ENCODE peak calls at places on chromosomes 5 and 9, in four cellular contexts. H is A549, M is lung, P is cardiac fibroblast. A is an unnamed sample.

GRCh38 chr9:115170674-115171073 is 52.7 kb upstream of the TNC start:
- DNase-seq in M (no peak), H (no peak), P (peak; percentile 39), A (no peak)

GRCh38 chr9:78595200-78595945 is 298.4 kb downstream of the PSAT1 start:
- DNase-seq in P (no peak), H (no peak), M (no peak), A (no peak)

GRCh38 chr9:127865645-127866464 is 11.4 kb upstream of the ENG start:
- DNase-seq in M (no peak), P (no peak), H (no peak), A (no peak)

GRCh38 chr9:129338701-129339445 is 160.8 kb upstream of the IER5L start:
- DNase-seq in P (peak; percentile 55), M (no peak), H (no peak), A (no peak)

GRCh38 chr5:124902097-124902821 is 155.8 kb upstream of the ZNF608 start:
- DNase-seq in M (no peak), P (peak; percentile 16), H (no peak), A (peak; percentile 87)

GRCh38 chr5:132876020-132876759 is 2.7 kb downstream of the LEAP2 start:
- DNase-seq in M (no peak), H (no peak), P (peak; percentile 49), A (no peak)

GRCh38 chr5:121853853-121854252 is 2.2 kb downstream of the FTMT start:
- DNase-seq in M (no peak), P (no peak), H (no peak), A (no peak)

GRCh38 chr9:98453589-98454311 is 198.3 kb upstream of the TBC1D2 start:
- DNase-seq in M (no peak), H (no peak), P (peak; percentile 31), A (no peak)

GRCh38 chr5:145568581-145568980 is 266.6 kb downstream of the PRELID2 start:
- DNase-seq in P (peak; percentile 48), H (no peak), M (no peak), A (no peak)

GRCh38 chr5:43036856-43037711 is 3.0 kb downstream of the ANXA2R start:
- DNase-seq in P (peak; percentile 44), H (no peak), M (no peak), A (no peak)
- H3K4me3 ChIP-seq in P (peak overlapping the region; percentile 39), H (no peak overlapping the region), M (peak overlapping the region; percentile 0), A (no peak overlapping the region)

GRCh38 chr5:163821142-163821541 is 315.7 kb downstream of the MAT2B start:
- DNase-seq in M (no peak), P (peak; percentile 18), H (no peak), A (no peak)

GRCh38 chr5:163822548-163822947 is 317.1 kb downstream of the MAT2B start:
- DNase-seq in H (no peak), M (no peak), P (no peak), A (no peak)
- TF ChIP-seq CTCF in H (no peak), M (no peak), P (no peak), A (no peak)

DNA sequence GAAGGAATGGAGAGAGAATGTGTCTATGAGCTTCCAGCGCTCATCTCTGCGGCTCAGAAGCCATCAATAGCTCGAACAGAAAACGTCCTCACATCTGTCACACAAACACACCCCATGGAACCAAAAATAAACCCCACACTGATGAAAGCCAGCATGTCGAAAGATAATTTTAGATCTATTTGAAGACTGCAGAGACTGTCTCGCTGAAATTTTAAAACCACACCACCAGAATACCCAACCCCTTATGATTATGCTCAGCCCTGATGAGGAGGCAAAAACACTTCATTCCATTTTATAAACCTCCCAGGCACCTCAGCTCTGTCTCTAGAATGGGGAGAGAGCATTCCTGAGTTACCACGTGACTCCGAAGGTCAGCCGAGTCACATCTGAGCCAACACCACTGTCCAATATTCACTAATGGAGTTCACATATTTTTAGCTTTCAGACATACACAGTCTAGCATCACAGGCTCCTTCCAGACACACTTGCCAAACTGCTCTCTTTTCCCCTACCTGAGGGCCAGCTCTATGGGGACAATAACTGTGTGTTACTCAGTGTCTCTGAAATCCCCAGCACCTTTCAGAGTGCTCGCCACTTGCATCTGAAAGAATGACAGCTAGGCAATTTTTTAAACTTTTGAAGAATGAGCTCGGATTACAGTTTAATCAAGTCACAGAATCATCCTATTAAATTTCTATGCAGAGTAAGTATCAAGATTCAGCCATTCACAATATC is 63.2 kb downstream of the SERINC5 start:
- DNase-seq in P (peak; percentile 47), H (no peak), M (no peak), A (no peak)
- H3K4me3 ChIP-seq in P (no peak overlapping the region), H (no peak overlapping the region), M (no peak overlapping the region), A (no peak overlapping the region)

GRCh38 chr5:32174011-32174866 is at the start of gene GOLPH3:
- DNase-seq in P (peak; percentile 87), M (peak; percentile 94), H (peak; percentile 87), A (peak; percentile 54)
- TF ChIP-seq CTCF in P (no peak), M (no peak), H (no peak), A (peak; percentile 6)

GRCh38 chr5:93594591-93595419 is 11.8 kb downstream of the NR2F1 start:
- DNase-seq in P (no peak), H (no peak), M (no peak), A (no peak)
- H3K4me3 ChIP-seq in P (no peak overlapping the region), H (no peak overlapping the region), M (no peak overlapping the region), A (no peak overlapping the region)

DNA sequence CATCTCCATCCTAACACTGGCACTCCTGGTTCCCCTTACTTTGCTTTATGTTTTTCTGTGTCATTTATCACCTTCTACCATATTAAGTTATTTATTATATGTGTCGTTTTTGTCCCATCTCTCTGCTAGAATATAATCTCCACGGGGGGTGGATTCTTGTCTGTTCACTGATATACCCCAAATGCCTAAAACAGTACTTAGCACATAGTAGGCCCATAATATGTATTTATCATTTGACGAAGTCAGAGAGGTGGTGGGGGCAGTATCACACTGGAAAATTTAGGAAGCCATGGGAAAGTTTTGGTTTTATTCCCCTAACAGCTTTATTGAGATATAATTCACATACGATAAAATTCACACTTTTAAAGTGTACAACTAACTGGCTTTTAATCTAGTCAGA is 14.4 kb downstream of the ZCCHC9 start:
- DNase-seq in P (no peak), M (no peak), H (no peak), A (no peak)
- TF ChIP-seq CTCF in P (no peak), M (no peak), H (no peak), A (no peak)

DNA sequence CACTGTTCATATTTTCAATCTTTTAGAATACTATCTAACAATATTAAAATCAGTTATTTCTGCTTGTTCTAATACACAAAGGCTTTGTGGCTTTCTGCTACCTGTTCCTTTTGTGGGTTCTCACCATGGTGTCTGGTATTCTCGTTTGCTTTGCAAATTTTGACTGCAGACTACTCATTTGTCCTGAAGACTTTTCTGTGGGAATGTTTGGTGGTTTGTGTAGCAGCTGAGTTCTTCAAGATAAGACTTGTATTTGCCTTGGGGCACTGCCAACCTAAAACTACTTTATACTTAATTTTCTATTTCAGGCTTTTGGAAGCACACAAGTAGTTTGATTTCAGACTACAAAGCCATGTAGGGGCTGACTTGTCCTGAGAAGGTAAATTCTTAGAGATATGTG is 11.1 kb downstream of the IL33 start:
- DNase-seq in H (no peak), M (peak; percentile 29), P (peak; percentile 62), A (no peak)
- H3K4me3 ChIP-seq in H (no peak overlapping the region), M (no peak overlapping the region), P (no peak overlapping the region), A (no peak overlapping the region)

DNA sequence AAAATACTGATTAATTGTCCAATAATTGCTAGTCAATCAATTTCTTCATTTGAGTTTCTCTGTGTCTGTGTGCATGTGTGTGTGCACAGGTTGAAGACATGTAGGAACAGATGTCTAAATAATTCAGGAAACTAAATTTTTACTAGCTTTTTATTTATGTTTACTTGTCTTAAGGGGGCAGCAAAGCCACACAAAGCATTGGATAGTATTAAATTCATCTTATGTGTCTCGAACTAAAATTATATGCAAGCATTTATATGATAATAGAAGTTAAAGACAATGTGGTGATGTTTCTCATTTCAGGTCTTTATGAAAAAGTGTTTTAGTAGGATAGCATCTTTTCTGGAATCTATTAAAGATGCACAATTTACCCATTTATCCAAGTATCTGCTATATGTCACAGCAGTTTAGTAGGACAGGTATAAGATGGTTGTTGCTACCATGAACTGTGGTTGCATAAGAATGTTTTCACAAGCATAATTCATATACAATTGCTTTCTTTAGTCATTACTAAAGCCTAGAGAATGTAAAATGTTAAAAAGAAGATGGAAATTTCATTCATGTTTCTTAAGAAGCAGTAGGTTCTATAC is 784.6 kb upstream of the NUDT12 start:
- DNase-seq in H (no peak), P (peak; percentile 63), M (no peak), A (no peak)
- TF ChIP-seq CTCF in H (peak; percentile 29), P (peak; percentile 20), M (no peak), A (no peak)

DNA sequence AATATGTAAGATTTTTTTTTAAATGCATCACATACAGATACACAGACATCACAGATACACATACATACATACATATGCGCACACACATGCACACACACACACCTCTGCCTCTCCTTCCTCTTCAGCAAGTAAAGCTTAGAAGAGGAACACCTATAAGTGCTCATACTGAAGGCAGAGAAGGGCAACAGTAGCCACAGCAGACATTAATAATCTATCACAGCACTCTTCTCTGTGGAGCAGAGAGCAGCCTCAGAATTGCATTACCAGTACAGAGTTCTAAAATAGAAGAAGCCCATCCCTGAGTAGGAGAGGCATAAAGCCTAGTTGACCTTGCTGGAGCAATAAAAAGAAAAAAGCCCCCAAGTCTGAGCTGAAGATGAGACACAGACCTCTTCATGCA is 110.6 kb downstream of the MLLT3 start:
- DNase-seq in H (no peak), M (no peak), P (no peak), A (no peak)
- H3K4me3 ChIP-seq in H (no peak overlapping the region), M (no peak overlapping the region), P (no peak overlapping the region), A (no peak overlapping the region)

GRCh38 chr5:110644357-110644756 is 82.1 kb downstream of the TMEM232 start:
- DNase-seq in H (no peak), M (no peak), P (no peak), A (no peak)
- TF ChIP-seq CTCF in H (no peak), M (no peak), P (no peak), A (no peak)